ENCODE peak calls at places on chromosomes 4 and X, in nine cellular contexts. One of them, this sample, is unnamed.
A peak's percentile ranks its signal among the peaks of the same experiment; 100 is the strongest.

GRCh38 chr4:1501754-1502500 is 95.7 kb upstream of the NKX1-1 start:
- DNase-seq in stomach: no peak
- DNase-seq in fibroblast of lung: no peak
- DNase-seq in heart right ventricle: no peak
- DNase-seq in GM10248: no peak
- DNase-seq in endothelial cell: no peak
- DNase-seq in cardiac fibroblast: no peak
- DNase-seq in mesothelial cell of epicardium: no peak
- DNase-seq in fibroblast of pulmonary artery: no peak
- DNase-seq in this sample: no peak

GRCh38 chrX:66632473-66632872 is 6.4 kb downstream of the EDA2R start:
- DNase-seq in stomach: no peak
- DNase-seq in fibroblast of lung: no peak
- DNase-seq in heart right ventricle: no peak
- DNase-seq in GM10248: no peak
- DNase-seq in endothelial cell: no peak
- DNase-seq in cardiac fibroblast: no peak
- DNase-seq in mesothelial cell of epicardium: no peak
- DNase-seq in fibroblast of pulmonary artery: peak; percentile 13
- DNase-seq in this sample: peak; percentile 45

GRCh38 chr4:16967722-16968121 is 69.3 kb upstream of the LDB2 start:
- DNase-seq in stomach: peak; percentile 28
- DNase-seq in fibroblast of lung: peak; percentile 19
- DNase-seq in heart right ventricle: peak; percentile 37
- DNase-seq in GM10248: no peak
- DNase-seq in endothelial cell: no peak
- DNase-seq in cardiac fibroblast: peak; percentile 14
- DNase-seq in mesothelial cell of epicardium: no peak
- DNase-seq in fibroblast of pulmonary artery: no peak
- DNase-seq in this sample: peak; percentile 82

GRCh38 chrX:150308041-150308440 is 55.1 kb upstream of the MAMLD1 start:
- DNase-seq in stomach: no peak
- DNase-seq in fibroblast of lung: no peak
- DNase-seq in heart right ventricle: no peak
- DNase-seq in GM10248: no peak
- DNase-seq in endothelial cell: no peak
- DNase-seq in cardiac fibroblast: no peak
- DNase-seq in mesothelial cell of epicardium: no peak
- DNase-seq in fibroblast of pulmonary artery: no peak
- DNase-seq in this sample: no peak

GRCh38 chrX:87064522-87064921 is 453.1 kb upstream of the KLHL4 start:
- DNase-seq in stomach: no peak
- DNase-seq in fibroblast of lung: no peak
- DNase-seq in heart right ventricle: no peak
- DNase-seq in GM10248: no peak
- DNase-seq in endothelial cell: no peak
- DNase-seq in cardiac fibroblast: no peak
- DNase-seq in mesothelial cell of epicardium: no peak
- DNase-seq in fibroblast of pulmonary artery: no peak
- DNase-seq in this sample: no peak

GRCh38 chrX:70422886-70423336 is at the start of gene GDPD2:
- DNase-seq in stomach: peak; percentile 39
- DNase-seq in fibroblast of lung: peak; percentile 12
- DNase-seq in heart right ventricle: no peak
- DNase-seq in GM10248: no peak
- DNase-seq in endothelial cell: peak; percentile 28
- DNase-seq in cardiac fibroblast: peak; percentile 45
- DNase-seq in mesothelial cell of epicardium: no peak
- DNase-seq in fibroblast of pulmonary artery: peak; percentile 22
- DNase-seq in this sample: no peak

GRCh38 chr4:2066011-2066551 is 7.0 kb downstream of the NAT8L start:
- DNase-seq in stomach: no peak
- DNase-seq in fibroblast of lung: no peak
- DNase-seq in heart right ventricle: no peak
- DNase-seq in GM10248: no peak
- DNase-seq in endothelial cell: no peak
- DNase-seq in cardiac fibroblast: no peak
- DNase-seq in mesothelial cell of epicardium: no peak
- DNase-seq in fibroblast of pulmonary artery: no peak
- DNase-seq in this sample: no peak

GRCh38 chr4:16120720-16121119 is 36.9 kb upstream of the PROM1 start:
- DNase-seq in stomach: no peak
- DNase-seq in fibroblast of lung: no peak
- DNase-seq in heart right ventricle: no peak
- DNase-seq in GM10248: peak; percentile 26
- DNase-seq in endothelial cell: no peak
- DNase-seq in cardiac fibroblast: no peak
- DNase-seq in mesothelial cell of epicardium: no peak
- DNase-seq in fibroblast of pulmonary artery: no peak
- DNase-seq in this sample: no peak

GRCh38 chr4:52641853-52642563 is 17.1 kb downstream of the USP46 start:
- DNase-seq in stomach: no peak
- DNase-seq in fibroblast of lung: peak; percentile 39
- DNase-seq in heart right ventricle: no peak
- DNase-seq in GM10248: peak; percentile 45
- DNase-seq in endothelial cell: no peak
- DNase-seq in cardiac fibroblast: no peak
- DNase-seq in mesothelial cell of epicardium: no peak
- DNase-seq in fibroblast of pulmonary artery: peak; percentile 37
- DNase-seq in this sample: peak; percentile 47

GRCh38 chr4:40856836-40857362 is 107.1 kb downstream of the NSUN7 start:
- DNase-seq in stomach: peak; percentile 65
- DNase-seq in fibroblast of lung: peak; percentile 66
- DNase-seq in heart right ventricle: peak; percentile 71
- DNase-seq in GM10248: peak; percentile 85
- DNase-seq in endothelial cell: peak; percentile 74
- DNase-seq in cardiac fibroblast: peak; percentile 56
- DNase-seq in mesothelial cell of epicardium: peak; percentile 77
- DNase-seq in fibroblast of pulmonary artery: peak; percentile 48
- DNase-seq in this sample: no peak

GRCh38 chr4:177485528-177485927 is 43.3 kb upstream of the AGA start:
- DNase-seq in stomach: no peak
- DNase-seq in fibroblast of lung: peak; percentile 77
- DNase-seq in heart right ventricle: no peak
- DNase-seq in GM10248: no peak
- DNase-seq in endothelial cell: no peak
- DNase-seq in cardiac fibroblast: peak; percentile 21
- DNase-seq in mesothelial cell of epicardium: no peak
- DNase-seq in fibroblast of pulmonary artery: peak; percentile 44
- DNase-seq in this sample: peak; percentile 39

GRCh38 chr4:147770831-147771230 is 38.9 kb downstream of the ARHGAP10 start:
- DNase-seq in stomach: no peak
- DNase-seq in fibroblast of lung: no peak
- DNase-seq in heart right ventricle: no peak
- DNase-seq in GM10248: no peak
- DNase-seq in endothelial cell: no peak
- DNase-seq in cardiac fibroblast: no peak
- DNase-seq in mesothelial cell of epicardium: no peak
- DNase-seq in fibroblast of pulmonary artery: no peak
- DNase-seq in this sample: no peak

GRCh38 chr4:20984011-20984836 is 284.0 kb downstream of the PACRGL start:
- DNase-seq in stomach: no peak
- DNase-seq in fibroblast of lung: no peak
- DNase-seq in heart right ventricle: no peak
- DNase-seq in GM10248: no peak
- DNase-seq in endothelial cell: peak; percentile 31
- DNase-seq in cardiac fibroblast: peak; percentile 0
- DNase-seq in mesothelial cell of epicardium: peak; percentile 46
- DNase-seq in fibroblast of pulmonary artery: no peak
- DNase-seq in this sample: no peak

GRCh38 chr4:6782147-6782845 is at the start of gene KIAA0232:
- DNase-seq in stomach: peak; percentile 94
- DNase-seq in fibroblast of lung: peak; percentile 95
- DNase-seq in heart right ventricle: peak; percentile 92
- DNase-seq in GM10248: peak; percentile 96
- DNase-seq in endothelial cell: peak; percentile 92
- DNase-seq in cardiac fibroblast: peak; percentile 97
- DNase-seq in mesothelial cell of epicardium: peak; percentile 93
- DNase-seq in fibroblast of pulmonary artery: peak; percentile 94
- DNase-seq in this sample: peak; percentile 90
- TF ChIP-seq CTCF in stomach: no peak
- TF ChIP-seq CTCF in fibroblast of lung: no peak
- TF ChIP-seq CTCF in heart right ventricle: no peak
- TF ChIP-seq CTCF in GM10248: peak; percentile 11
- TF ChIP-seq CTCF in endothelial cell: no peak
- TF ChIP-seq CTCF in cardiac fibroblast: no peak
- TF ChIP-seq CTCF in mesothelial cell of epicardium: no peak
- TF ChIP-seq CTCF in fibroblast of pulmonary artery: no peak
- TF ChIP-seq CTCF in this sample: peak; percentile 4

GRCh38 chr4:28464823-28465222 is 1604.2 kb downstream of the STIM2 start:
- DNase-seq in stomach: no peak
- DNase-seq in fibroblast of lung: no peak
- DNase-seq in heart right ventricle: no peak
- DNase-seq in GM10248: no peak
- DNase-seq in endothelial cell: no peak
- DNase-seq in cardiac fibroblast: no peak
- DNase-seq in mesothelial cell of epicardium: no peak
- DNase-seq in fibroblast of pulmonary artery: no peak
- DNase-seq in this sample: no peak

GRCh38 chr4:28463184-28463690 is 1602.6 kb downstream of the STIM2 start:
- DNase-seq in stomach: no peak
- DNase-seq in fibroblast of lung: peak; percentile 3
- DNase-seq in heart right ventricle: no peak
- DNase-seq in GM10248: no peak
- DNase-seq in endothelial cell: no peak
- DNase-seq in cardiac fibroblast: peak; percentile 4
- DNase-seq in mesothelial cell of epicardium: no peak
- DNase-seq in fibroblast of pulmonary artery: no peak
- DNase-seq in this sample: no peak

DNA sequence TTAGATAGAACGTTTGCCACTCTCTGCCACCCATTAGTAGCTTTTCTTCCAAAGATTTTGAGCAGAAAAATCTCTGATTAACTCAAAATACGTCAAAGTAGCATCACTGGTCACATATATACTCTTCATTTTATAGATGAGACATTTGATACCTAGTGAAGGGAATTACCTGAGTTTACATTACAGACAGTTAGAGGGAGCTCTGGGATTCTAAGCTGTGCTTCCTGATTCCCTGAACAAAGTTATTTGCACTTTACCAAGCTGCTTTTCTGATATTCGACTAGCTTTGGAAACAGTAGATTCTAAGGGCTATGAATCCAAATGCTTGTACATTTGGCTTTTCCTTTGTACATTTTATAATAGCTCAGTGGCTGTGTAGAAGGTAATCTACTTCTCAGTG is 1602.1 kb downstream of the STIM2 start:
- DNase-seq in stomach: no peak
- DNase-seq in fibroblast of lung: no peak
- DNase-seq in heart right ventricle: no peak
- DNase-seq in GM10248: no peak
- DNase-seq in endothelial cell: no peak
- DNase-seq in cardiac fibroblast: no peak
- DNase-seq in mesothelial cell of epicardium: no peak
- DNase-seq in fibroblast of pulmonary artery: no peak
- DNase-seq in this sample: no peak
- TF ChIP-seq CTCF in stomach: no peak
- TF ChIP-seq CTCF in fibroblast of lung: no peak
- TF ChIP-seq CTCF in heart right ventricle: no peak
- TF ChIP-seq CTCF in GM10248: no peak
- TF ChIP-seq CTCF in endothelial cell: no peak
- TF ChIP-seq CTCF in cardiac fibroblast: no peak
- TF ChIP-seq CTCF in mesothelial cell of epicardium: no peak
- TF ChIP-seq CTCF in fibroblast of pulmonary artery: peak; percentile 11
- TF ChIP-seq CTCF in this sample: peak; percentile 39

GRCh38 chr4:86898562-86898961 is 6.3 kb upstream of the C4orf36 start:
- DNase-seq in stomach: no peak
- DNase-seq in fibroblast of lung: no peak
- DNase-seq in heart right ventricle: no peak
- DNase-seq in GM10248: no peak
- DNase-seq in endothelial cell: no peak
- DNase-seq in cardiac fibroblast: peak; percentile 48
- DNase-seq in mesothelial cell of epicardium: no peak
- DNase-seq in fibroblast of pulmonary artery: peak; percentile 39
- DNase-seq in this sample: no peak
- TF ChIP-seq CTCF in stomach: no peak
- TF ChIP-seq CTCF in fibroblast of lung: no peak
- TF ChIP-seq CTCF in heart right ventricle: no peak
- TF ChIP-seq CTCF in GM10248: peak; percentile 31
- TF ChIP-seq CTCF in endothelial cell: no peak
- TF ChIP-seq CTCF in cardiac fibroblast: peak; percentile 17
- TF ChIP-seq CTCF in mesothelial cell of epicardium: no peak
- TF ChIP-seq CTCF in fibroblast of pulmonary artery: peak; percentile 23
- TF ChIP-seq CTCF in this sample: no peak

GRCh38 chrX:72296991-72297390 is 8.7 kb downstream of the CITED1 start:
- DNase-seq in stomach: no peak
- DNase-seq in fibroblast of lung: no peak
- DNase-seq in heart right ventricle: no peak
- DNase-seq in GM10248: no peak
- DNase-seq in endothelial cell: no peak
- DNase-seq in cardiac fibroblast: no peak
- DNase-seq in mesothelial cell of epicardium: no peak
- DNase-seq in fibroblast of pulmonary artery: no peak
- DNase-seq in this sample: no peak

GRCh38 chrX:72295745-72296144 is 10.0 kb downstream of the CITED1 start:
- DNase-seq in stomach: no peak
- DNase-seq in fibroblast of lung: no peak
- DNase-seq in heart right ventricle: no peak
- DNase-seq in GM10248: no peak
- DNase-seq in endothelial cell: no peak
- DNase-seq in cardiac fibroblast: no peak
- DNase-seq in mesothelial cell of epicardium: no peak
- DNase-seq in fibroblast of pulmonary artery: no peak
- DNase-seq in this sample: no peak

GRCh38 chrX:72301781-72302180 is 3.9 kb downstream of the CITED1 start:
- DNase-seq in stomach: no peak
- DNase-seq in fibroblast of lung: no peak
- DNase-seq in heart right ventricle: no peak
- DNase-seq in GM10248: no peak
- DNase-seq in endothelial cell: no peak
- DNase-seq in cardiac fibroblast: no peak
- DNase-seq in mesothelial cell of epicardium: no peak
- DNase-seq in fibroblast of pulmonary artery: no peak
- DNase-seq in this sample: no peak

GRCh38 chrX:72299891-72300630 is 5.7 kb downstream of the CITED1 start:
- DNase-seq in stomach: no peak
- DNase-seq in fibroblast of lung: no peak
- DNase-seq in heart right ventricle: no peak
- DNase-seq in GM10248: no peak
- DNase-seq in endothelial cell: no peak
- DNase-seq in cardiac fibroblast: no peak
- DNase-seq in mesothelial cell of epicardium: no peak
- DNase-seq in fibroblast of pulmonary artery: no peak
- DNase-seq in this sample: no peak

DNA sequence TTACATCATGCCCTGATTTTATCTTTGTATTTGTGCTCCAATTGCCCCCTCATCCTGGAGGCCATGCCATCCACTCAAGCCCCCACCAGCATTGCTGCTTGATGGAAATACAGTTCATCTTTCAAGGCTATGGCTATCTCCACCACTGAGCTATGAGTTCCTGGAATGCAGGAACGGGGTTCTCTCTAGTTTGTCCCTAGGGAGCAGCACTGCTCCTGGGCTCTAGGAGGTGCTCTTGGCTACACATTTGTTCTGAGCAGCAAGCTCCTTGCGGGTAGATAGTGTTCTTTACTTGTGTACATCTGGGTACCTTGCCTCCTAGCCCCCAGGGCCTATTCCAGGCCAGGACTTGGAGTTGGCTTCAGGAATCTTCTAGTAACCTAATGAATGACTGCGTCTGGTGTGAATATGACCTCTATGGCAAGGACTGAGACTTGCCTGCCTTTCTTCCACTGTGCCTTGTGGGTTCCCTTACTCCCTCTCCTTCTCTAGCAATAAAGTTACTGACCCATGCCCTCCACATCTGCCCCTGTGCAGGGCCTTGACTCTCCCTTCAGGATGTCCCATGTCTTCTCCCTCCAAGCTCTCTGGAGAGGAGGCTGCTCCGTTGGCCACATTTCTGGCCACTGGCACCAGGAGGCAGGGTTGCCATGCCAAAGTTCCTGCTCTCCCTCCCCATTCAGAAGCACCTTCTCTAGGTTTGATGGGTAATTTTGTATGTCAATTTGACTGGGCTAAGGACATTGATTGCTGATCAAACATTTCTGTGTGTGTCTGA is 7.6 kb downstream of the CITED1 start:
- DNase-seq in stomach: no peak
- DNase-seq in fibroblast of lung: no peak
- DNase-seq in heart right ventricle: no peak
- DNase-seq in GM10248: no peak
- DNase-seq in endothelial cell: no peak
- DNase-seq in cardiac fibroblast: peak; percentile 28
- DNase-seq in mesothelial cell of epicardium: no peak
- DNase-seq in fibroblast of pulmonary artery: peak; percentile 42
- DNase-seq in this sample: peak; percentile 5
- TF ChIP-seq CTCF in stomach: no peak
- TF ChIP-seq CTCF in fibroblast of lung: peak; percentile 5
- TF ChIP-seq CTCF in heart right ventricle: no peak
- TF ChIP-seq CTCF in GM10248: peak; percentile 22
- TF ChIP-seq CTCF in endothelial cell: no peak
- TF ChIP-seq CTCF in cardiac fibroblast: no peak
- TF ChIP-seq CTCF in mesothelial cell of epicardium: no peak
- TF ChIP-seq CTCF in fibroblast of pulmonary artery: peak; percentile 30
- TF ChIP-seq CTCF in this sample: peak; percentile 48

This sample was measured in HFFc6.